ENCODE peak calls at places on chromosomes 4 and X, in eight cellular contexts. H is PC-3, A is HCT116, Q is hepatocyte, S is MM.1S, F is GM23248, E is GM23338, I is SK-N-SH. X is an unnamed sample. For H3K4me1 and H3K9me2, the result is how much of the 10 kb centered on the place peaks cover.

GRCh38 chrX:134688839-134689238 is 30.6 kb upstream of the PLAC1 start:
- DNase-seq in F (peak), S (no peak), H (peak), E (no peak), Q (no peak), A (no peak), I (no peak), X (no peak)

GRCh38 chrX:35733879-35734278 is 64.3 kb upstream of the MAGEB16 start:
- DNase-seq in A (no peak), H (no peak), Q (no peak), S (no peak), F (no peak), I (no peak), E (no peak), X (no peak)

GRCh38 chrX:7108995-7109634 is 38.4 kb upstream of the STS start:
- DNase-seq in S (no peak), A (no peak), I (no peak), Q (no peak), H (no peak), F (peak), E (no peak), X (peak)

GRCh38 chr4:184358521-184359232 is 115.7 kb downstream of the IRF2 start:
- DNase-seq in Q (no peak), E (no peak), F (no peak), S (no peak), A (no peak), I (no peak), H (no peak), X (no peak)

GRCh38 chr4:177660223-177660622 is 218.0 kb upstream of the AGA start:
- DNase-seq in E (no peak), Q (no peak), I (no peak), H (no peak), F (no peak), A (no peak), S (no peak), X (no peak)

GRCh38 chr4:87824352-87824751 is 8.4 kb upstream of the MEPE start:
- DNase-seq in E (no peak), Q (no peak), I (no peak), F (no peak), S (no peak), A (no peak), H (peak), X (no peak)

GRCh38 chr4:88792268-88792781 is 94.7 kb upstream of the NAP1L5 start:
- DNase-seq in F (peak), A (no peak), E (peak), I (no peak), S (no peak), Q (peak), H (peak), X (no peak)

GRCh38 chrX:56233682-56234081 is 1.5 kb downstream of the KLF8 start:
- DNase-seq in I (no peak), S (no peak), H (no peak), Q (peak), A (peak), E (peak), F (peak), X (no peak)

GRCh38 chrX:119512145-119512800 is 44.0 kb downstream of the SLC25A5 start:
- DNase-seq in H (peak), Q (peak), E (peak), A (peak), I (peak), S (peak), F (peak), X (peak)

GRCh38 chr4:176611954-176612353 is 180.8 kb downstream of the VEGFC start:
- DNase-seq in Q (no peak), H (no peak), S (peak), I (no peak), F (no peak), A (no peak), E (no peak), X (no peak)

GRCh38 chr4:98474408-98474844 is 184.0 kb downstream of the TSPAN5 start:
- DNase-seq in S (no peak), F (peak), A (no peak), H (peak), I (no peak), Q (no peak), E (no peak), X (no peak)

GRCh38 chr4:5205981-5206380 is 154.7 kb downstream of the STK32B start:
- DNase-seq in S (no peak), E (no peak), I (no peak), Q (no peak), H (no peak), F (peak), A (no peak), X (no peak)

GRCh38 chr4:16732741-16733140 is 165.7 kb downstream of the LDB2 start:
- DNase-seq in A (no peak), S (no peak), H (no peak), E (peak), I (no peak), F (no peak), Q (no peak), X (no peak)

GRCh38 chr4:71379126-71379525 is 40.3 kb downstream of the SLC4A4 start:
- DNase-seq in F (no peak), E (no peak), S (no peak), A (no peak), H (no peak), Q (no peak), I (no peak), X (no peak)

GRCh38 chr4:148443550-148444295 is 1.5 kb upstream of the NR3C2 start:
- DNase-seq in F (peak), Q (peak), E (peak), S (peak), I (peak), H (peak), A (no peak), X (no peak)

GRCh38 chr4:95539056-95539455 is 9.7 kb downstream of the UNC5C start:
- DNase-seq in I (no peak), H (no peak), A (no peak), F (no peak), Q (no peak), E (no peak), S (no peak), X (no peak)

GRCh38 chr4:40710484-40711269 is 39.1 kb upstream of the NSUN7 start:
- DNase-seq in Q (no peak), H (no peak), I (no peak), S (no peak), A (no peak), E (no peak), F (no peak), X (no peak)

GRCh38 chr4:34182346-34182745 is 2062.0 kb downstream of the ARAP2 start:
- DNase-seq in F (peak), S (no peak), Q (no peak), H (no peak), A (no peak), I (no peak), E (no peak), X (no peak)

GRCh38 chr4:31089815-31090214 is 369.6 kb downstream of the PCDH7 start:
- DNase-seq in Q (peak), H (peak), E (no peak), I (no peak), F (no peak), S (peak), A (peak), X (no peak)
- H3K4me1 ChIP-seq in Q (under half), H (under half), E (under half), I (under half), F (under half), S (under half), A (half or more), X (under half)

DNA sequence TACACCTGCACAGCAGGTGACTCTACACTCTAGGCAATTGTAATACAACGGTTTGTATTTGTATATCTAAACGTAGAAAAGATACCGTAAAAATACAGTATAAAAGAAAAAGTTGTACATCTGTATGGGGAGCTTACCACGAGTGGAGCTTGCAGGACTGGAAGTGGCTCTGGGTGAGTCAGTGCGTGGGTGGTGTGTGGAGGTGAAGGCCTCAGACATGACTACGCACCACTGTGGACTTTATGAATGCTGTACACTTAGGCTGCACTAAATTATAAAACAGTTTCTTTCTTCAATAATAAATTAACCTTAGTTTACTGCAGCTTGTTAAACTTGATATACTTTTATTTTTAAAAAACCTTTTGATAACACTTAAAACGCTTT is 85.0 kb upstream of the FAT1 start:
- DNase-seq in F (peak), I (no peak), E (no peak), S (no peak), H (peak), Q (peak), A (peak), X (no peak)
- H3K4me3 ChIP-seq in F (peak), I (no peak), E (no peak), S (no peak), H (no peak), Q (no peak), A (peak), X (no peak)

DNA sequence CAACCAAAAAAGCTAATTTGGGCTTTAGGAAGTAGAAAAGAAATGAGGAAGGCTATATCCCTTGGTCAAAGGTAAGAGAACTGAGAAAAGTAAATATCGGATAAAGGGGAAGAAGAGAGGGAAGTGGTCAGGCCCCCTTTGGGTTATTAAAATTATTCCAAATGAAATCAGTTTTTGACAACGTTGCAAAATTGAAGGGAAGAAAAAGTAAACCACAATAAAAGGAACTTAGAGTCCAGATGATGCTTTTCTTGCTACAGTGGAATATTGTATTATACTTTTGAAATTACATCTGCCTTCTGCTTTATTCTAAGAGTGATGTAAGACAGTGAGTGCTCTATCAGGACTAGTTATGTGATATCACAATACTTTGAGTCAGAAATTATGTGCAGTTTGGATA is 59.4 kb upstream of the RBPJ start:
- DNase-seq in Q (no peak), H (no peak), S (no peak), A (no peak), E (no peak), I (no peak), F (no peak), X (no peak)
- H3K9me2 ChIP-seq in Q (under half), H (under half), S (under half), A (under half), E (under half), I (under half), F (under half), X (under half)

GRCh38 chr4:6694177-6694901 is 661 bp downstream of the S100P start:
- DNase-seq in I (peak), S (no peak), H (no peak), Q (no peak), E (no peak), F (no peak), A (no peak), X (no peak)

GRCh38 chr4:6695660-6696581 is 2.2 kb downstream of the S100P start:
- DNase-seq in E (no peak), F (no peak), I (peak), A (no peak), Q (peak), S (no peak), H (peak), X (no peak)

GRCh38 chr4:6699903-6700302 is 6.2 kb downstream of the S100P start:
- DNase-seq in F (no peak), E (no peak), A (no peak), H (no peak), S (no peak), I (no peak), Q (no peak), X (no peak)

GRCh38 chr4:6696611-6697010 is 2.9 kb downstream of the S100P start:
- DNase-seq in F (no peak), A (no peak), H (no peak), I (peak), E (no peak), S (no peak), Q (no peak), X (no peak)

GRCh38 chr4:6697096-6697495 is 3.4 kb downstream of the S100P start:
- DNase-seq in A (no peak), F (no peak), H (no peak), I (no peak), Q (no peak), S (no peak), E (no peak), X (no peak)
- H3K4me1 ChIP-seq in A (under half), F (under half), H (under half), I (under half), Q (under half), S (under half), E (under half), X (under half)